ENCODE peak calls at places on chromosome 16, in eight cellular contexts. G, F, E, A, B, R, J and L are unnamed samples.

GRCh38 chr16:24689128-24689527 is 40.3 kb upstream of the TNRC6A start:
- DNase-seq in J (peak), E (no peak), R (peak), A (peak), G (peak), B (no peak), F (no peak), L (peak)

GRCh38 chr16:24855678-24856077 is 9.9 kb downstream of the SLC5A11 start:
- DNase-seq in F (no peak), J (no peak), A (no peak), R (no peak), E (peak), B (no peak), G (no peak), L (no peak)

GRCh38 chr16:71666264-71666663 is 40.3 kb downstream of the MARVELD3 start:
- DNase-seq in E (no peak), J (no peak), R (no peak), F (no peak), G (no peak), B (no peak), A (no peak), L (no peak)

GRCh38 chr16:21589551-21589950 is 9.8 kb upstream of the METTL9 start:
- DNase-seq in J (no peak), R (no peak), G (no peak), F (no peak), B (no peak), A (no peak), E (no peak), L (no peak)

GRCh38 chr16:56669005-56669839 is at the start of gene MT1H:
- DNase-seq in G (no peak), A (no peak), B (no peak), R (no peak), F (no peak), E (no peak), J (no peak), L (no peak)

GRCh38 chr16:4661661-4662060 is 31.7 kb upstream of the NUDT16L1 start:
- DNase-seq in J (no peak), E (no peak), G (no peak), R (no peak), F (no peak), A (no peak), B (no peak), L (no peak)

GRCh38 chr16:25138130-25138529 is 26.6 kb downstream of the LCMT1 start:
- DNase-seq in R (no peak), J (no peak), E (no peak), B (no peak), A (no peak), F (no peak), G (no peak), L (no peak)

GRCh38 chr16:22144520-22144919 is 17.8 kb upstream of the SDR42E2 start:
- DNase-seq in J (no peak), E (no peak), G (no peak), F (no peak), A (no peak), B (no peak), R (no peak), L (no peak)

GRCh38 chr16:17270683-17271109 is 200.1 kb downstream of the XYLT1 start:
- DNase-seq in F (no peak), R (no peak), B (no peak), A (no peak), G (no peak), J (no peak), E (no peak), L (no peak)

GRCh38 chr16:65212240-65212639 is 90.4 kb upstream of the CDH11 start:
- DNase-seq in J (no peak), A (no peak), F (no peak), E (no peak), B (no peak), G (no peak), R (no peak), L (no peak)

GRCh38 chr16:19392352-19392751 is 25.3 kb upstream of the TMC5 start:
- DNase-seq in A (no peak), G (no peak), B (no peak), R (no peak), E (no peak), J (no peak), F (no peak), L (no peak)

GRCh38 chr16:11400076-11400475 is 54.8 kb downstream of the RMI2 start:
- DNase-seq in B (no peak), J (no peak), G (no peak), A (no peak), F (no peak), R (no peak), E (no peak), L (no peak)

GRCh38 chr16:391885-392335 is 5.1 kb upstream of the NME4 start:
- DNase-seq in J (peak), B (peak), A (peak), F (no peak), R (peak), G (peak), E (peak), L (peak)

GRCh38 chr16:71421911-71422310 is 19.9 kb downstream of the TLE7 start:
- DNase-seq in B (no peak), J (no peak), A (peak), G (no peak), E (no peak), F (no peak), R (peak), L (no peak)

GRCh38 chr16:55470533-55471371 is 8.2 kb upstream of the MMP2 start:
- DNase-seq in G (peak), E (peak), F (no peak), R (no peak), B (no peak), J (peak), A (no peak), L (peak)

GRCh38 chr16:10547708-10548107 is 32.7 kb downstream of the EMP2 start:
- DNase-seq in F (no peak), E (no peak), J (no peak), B (no peak), A (no peak), G (no peak), R (no peak), L (no peak)

GRCh38 chr16:54931041-54931756 is 534 bp downstream of the IRX5 start:
- DNase-seq in A (no peak), R (peak), F (no peak), J (peak), G (peak), E (no peak), B (no peak), L (no peak)

GRCh38 chr16:15031179-15031578 is 24.7 kb downstream of the NTAN1 start:
- DNase-seq in R (no peak), F (no peak), J (no peak), G (no peak), E (peak), B (no peak), A (no peak), L (no peak)

GRCh38 chr16:56226187-56226586 is 34.9 kb downstream of the GNAO1 start:
- DNase-seq in J (peak), B (no peak), R (no peak), F (no peak), E (no peak), A (no peak), G (no peak), L (no peak)

GRCh38 chr16:67028167-67028554 is 788 bp upstream of the CBFB start:
- DNase-seq in R (no peak), J (no peak), F (no peak), E (peak), A (no peak), G (no peak), B (no peak), L (no peak)
- H3K4me3 ChIP-seq in R (peak), J (peak), F (peak), E (no peak), A (peak), G (peak), B (peak), L (peak)

DNA sequence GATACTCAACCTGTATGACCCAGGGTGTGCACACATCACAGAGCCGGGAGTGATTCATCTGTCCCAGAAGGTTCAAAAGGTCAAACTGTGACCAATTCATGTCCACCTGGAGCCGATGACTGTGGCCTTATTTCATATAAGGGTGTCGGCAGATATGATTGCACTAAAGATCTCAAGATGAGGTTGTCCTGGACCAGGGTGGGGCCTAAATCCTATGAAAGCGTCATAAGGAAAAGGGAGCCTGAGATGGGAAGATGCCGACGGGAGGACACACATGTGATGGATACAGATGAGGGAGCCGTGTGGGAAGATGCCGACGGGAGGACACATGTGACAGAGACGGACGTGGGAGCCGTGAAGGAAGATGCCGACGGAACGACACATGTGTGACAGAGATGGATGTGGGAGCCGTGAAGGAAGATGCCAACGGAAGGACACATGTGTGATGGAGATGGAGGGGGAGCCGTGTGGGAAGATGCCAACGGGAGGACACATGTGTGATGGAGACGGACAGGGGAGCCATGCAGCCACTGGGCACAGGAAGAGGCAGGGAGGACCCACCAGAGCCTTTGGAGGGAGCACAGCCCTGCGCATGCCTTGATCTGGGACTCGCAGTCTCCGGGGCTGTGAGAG is 48.1 kb upstream of the ZNF469 start:
- DNase-seq in R (no peak), F (no peak), A (no peak), E (no peak), G (peak), B (no peak), J (no peak), L (no peak)
- H3K4me3 ChIP-seq in R (no peak), F (no peak), A (no peak), E (no peak), G (no peak), B (no peak), J (no peak), L (no peak)

GRCh38 chr16:77541131-77541530 is 106.3 kb upstream of the ADAMTS18 start:
- DNase-seq in F (no peak), A (no peak), E (no peak), G (no peak), R (no peak), B (no peak), J (no peak), L (no peak)
- H3K4me3 ChIP-seq in F (no peak), A (no peak), E (no peak), G (no peak), R (no peak), B (no peak), J (no peak), L (no peak)

DNA sequence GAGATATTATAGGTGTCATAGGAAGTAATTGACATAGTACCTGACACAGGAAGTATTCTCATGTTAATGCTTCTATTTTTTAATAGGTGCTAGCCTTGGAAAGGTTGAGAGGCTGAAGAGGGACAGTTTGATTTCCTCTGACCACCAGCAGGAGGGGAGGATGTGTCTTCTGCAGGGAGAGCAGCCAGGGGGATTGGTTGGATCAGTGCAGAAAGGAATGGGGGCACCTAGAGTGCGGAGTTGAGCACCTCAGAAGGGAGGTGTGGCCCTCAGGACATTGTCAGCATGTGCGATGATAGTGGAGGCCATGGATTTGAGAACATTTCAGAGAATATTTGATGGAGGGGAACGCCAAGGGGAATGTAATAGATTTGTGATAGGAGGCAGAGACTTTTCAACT is 23.4 kb downstream of the HAPSTR1 start:
- DNase-seq in J (no peak), B (no peak), G (no peak), R (no peak), E (peak), A (no peak), F (no peak), L (no peak)
- H3K4me3 ChIP-seq in J (no peak), B (no peak), G (no peak), R (no peak), E (no peak), A (no peak), F (no peak), L (no peak)

GRCh38 chr16:89065445-89065795 is 28.2 kb upstream of the ACSF3 start:
- DNase-seq in B (no peak), J (no peak), A (peak), R (no peak), G (no peak), F (no peak), E (no peak), L (no peak)

GRCh38 chr16:89061590-89062380 is 31.9 kb upstream of the ACSF3 start:
- DNase-seq in E (no peak), A (peak), R (peak), J (no peak), G (no peak), F (no peak), B (no peak), L (no peak)

GRCh38 chr16:89064606-89065444 is 28.8 kb upstream of the ACSF3 start:
- DNase-seq in G (no peak), A (peak), F (no peak), B (no peak), E (no peak), J (no peak), R (no peak), L (no peak)

GRCh38 chr16:89062389-89063345 is 31.0 kb upstream of the ACSF3 start:
- DNase-seq in E (no peak), A (peak), B (no peak), F (no peak), R (no peak), J (no peak), G (no peak), L (no peak)

GRCh38 chr16:89063768-89064320 is 29.8 kb upstream of the ACSF3 start:
- DNase-seq in A (peak), B (no peak), G (no peak), F (no peak), E (no peak), J (no peak), R (no peak), L (no peak)
- H3K4me3 ChIP-seq in A (peak), B (no peak), G (no peak), F (no peak), E (no peak), J (no peak), R (no peak), L (no peak)

GRCh38 chr16:66516808-66517585 is 32.9 kb downstream of the TK2 start:
- DNase-seq in R (peak), F (peak), G (peak), B (peak), A (peak), E (peak), J (peak), L (peak)
- H3K4me3 ChIP-seq in R (no peak), F (no peak), G (no peak), B (peak), A (peak), E (no peak), J (peak), L (no peak)

GRCh38 chr16:30927789-30928378 is 4.5 kb downstream of the FBXL19 start:
- DNase-seq in G (peak), J (peak), R (peak), A (peak), E (peak), F (no peak), B (peak), L (no peak)
- H3K4me3 ChIP-seq in G (no peak), J (no peak), R (no peak), A (no peak), E (no peak), F (no peak), B (no peak), L (no peak)